ENCODE peak calls at places on chromosome 9, in four cellular contexts. A is tibial artery, F is hepatocyte, P is amniotic stem cell. W is an unnamed sample.

GRCh38 chr9:82131072-82131471 is 142.5 kb downstream of the SPATA31D1 start:
- DNase-seq in A (no peak), F (no peak), P (no peak), W (no peak)

GRCh38 chr9:97307091-97307490 is 368 bp upstream of the CCDC180 start:
- DNase-seq in A (peak), F (peak), P (no peak), W (peak)

GRCh38 chr9:5582835-5583195 is 46.1 kb upstream of the RIC1 start:
- DNase-seq in A (peak), F (no peak), P (peak), W (no peak)

GRCh38 chr9:125904155-125904841 is 157.1 kb downstream of the PBX3 start:
- DNase-seq in A (no peak), F (no peak), P (no peak), W (peak)

GRCh38 chr9:86854898-86855523 is 92.3 kb downstream of the GAS1 start:
- DNase-seq in A (no peak), F (peak), P (peak), W (peak)

GRCh38 chr9:135907446-135908333 is at the start of gene CAMSAP1:
- DNase-seq in A (peak), F (peak), P (peak), W (peak)

GRCh38 chr9:121171236-121171635 is 30.4 kb downstream of the RAB14 start:
- DNase-seq in A (no peak), F (no peak), P (no peak), W (no peak)

GRCh38 chr9:98549401-98549800 is 159.3 kb downstream of the GABBR2 start:
- DNase-seq in A (no peak), F (no peak), P (no peak), W (no peak)

GRCh38 chr9:138009016-138009415 is 131.4 kb downstream of the CACNA1B start:
- DNase-seq in A (no peak), F (no peak), P (no peak), W (no peak)

GRCh38 chr9:34961574-34962480 is 3.7 kb downstream of the PHF24 start:
- DNase-seq in A (no peak), F (peak), P (no peak), W (no peak)

GRCh38 chr9:7760014-7760415 is 39.6 kb downstream of the DMAC1 start:
- DNase-seq in A (peak), F (peak), P (no peak), W (no peak)

GRCh38 chr9:131111854-131112311 is 13.5 kb upstream of the NUP214 start:
- DNase-seq in A (no peak), F (no peak), P (no peak), W (no peak)

GRCh38 chr9:126623314-126623666 is 9.6 kb downstream of the LMX1B start:
- DNase-seq in A (no peak), F (no peak), P (no peak), W (no peak)

GRCh38 chr9:98214811-98215210 is 22.4 kb upstream of the CORO2A start:
- DNase-seq in A (no peak), F (no peak), P (no peak), W (no peak)

GRCh38 chr9:127550751-127551150 is 61.3 kb upstream of the STXBP1 start:
- DNase-seq in A (peak), F (no peak), P (no peak), W (no peak)

GRCh38 chr9:123039617-123040219 is 6.3 kb downstream of the GPR21 start:
- DNase-seq in A (no peak), F (no peak), P (no peak), W (no peak)

GRCh38 chr9:133589454-133590227 is 19.5 kb downstream of the FAM163B start:
- DNase-seq in A (no peak), F (no peak), P (no peak), W (no peak)

GRCh38 chr9:88045686-88046085 is 71.4 kb upstream of the CDK20 start:
- DNase-seq in A (no peak), F (no peak), P (no peak), W (no peak)

GRCh38 chr9:22528485-22528884 is 81.9 kb downstream of the DMRTA1 start:
- DNase-seq in A (no peak), F (peak), P (peak), W (no peak)

GRCh38 chr9:121640076-121640475 is 11.4 kb upstream of the DAB2IP start:
- DNase-seq in A (no peak), F (peak), P (no peak), W (peak)

GRCh38 chr9:126842220-126842842 is 18.1 kb upstream of the ZBTB34 start:
- DNase-seq in A (no peak), F (no peak), P (no peak), W (no peak)

GRCh38 chr9:80605129-80605528 is 1033.4 kb downstream of the TLE4 start:
- DNase-seq in A (no peak), F (peak), P (peak), W (peak)

GRCh38 chr9:121510766-121511555 is 11.3 kb upstream of the GGTA1 start:
- DNase-seq in A (no peak), F (no peak), P (no peak), W (no peak)

GRCh38 chr9:124780757-124781151 is 3.8 kb downstream of the OLFML2A start:
- DNase-seq in A (no peak), F (no peak), P (no peak), W (no peak)

GRCh38 chr9:2157277-2158105 is 142.3 kb downstream of the SMARCA2 start:
- DNase-seq in A (peak), F (peak), P (peak), W (peak)

GRCh38 chr9:12723409-12724028 is 30.3 kb downstream of the TYRP1 start:
- DNase-seq in A (no peak), F (no peak), P (no peak), W (peak)

GRCh38 chr9:99962685-99963261 is 56.3 kb downstream of the STX17 start:
- DNase-seq in A (no peak), F (no peak), P (no peak), W (no peak)

W was measured in HT-29.